ENCODE peak calls at places on chromosomes 7 and 10, in four cellular contexts. F is LNCaP clone FGC; D is activated CD8-positive, alpha-beta T cell treated with anti-CD3 and anti-CD28 coated beads for 36 hours; H is dorsolateral prefrontal cortex. K is an unnamed sample.
A peak's percentile ranks its signal among the peaks of the same experiment; 100 is the strongest.

GRCh38 chr10:49594594-49594993 is 15.5 kb upstream of the SLC18A3 start:
- DNase-seq in F (peak; percentile 28), D (peak; percentile 43), H (peak; percentile 49), K (peak; percentile 41)

GRCh38 chr10:114304017-114304565 is 65.0 kb downstream of the VWA2 start:
- DNase-seq in F (peak; percentile 48), D (peak; percentile 92), H (peak; percentile 82), K (peak; percentile 68)

GRCh38 chr7:102220929-102221850 is 65.5 kb upstream of the SH2B2 start:
- DNase-seq in F (no peak), D (no peak), H (no peak), K (no peak)

GRCh38 chr10:44780461-44780860 is 130.7 kb upstream of the TMEM72 start:
- DNase-seq in F (no peak), D (no peak), H (no peak), K (no peak)

GRCh38 chr7:76383089-76383944 is 24.5 kb upstream of the YWHAG start:
- DNase-seq in F (no peak), D (no peak), H (no peak), K (no peak)

GRCh38 chr7:95611224-95611623 is 14.9 kb upstream of the PDK4 start:
- DNase-seq in F (no peak), D (no peak), H (no peak), K (no peak)

GRCh38 chr7:134891262-134892001 is 94.9 kb upstream of the AGBL3 start:
- DNase-seq in F (peak; percentile 98), D (no peak), H (peak; percentile 78), K (no peak)

GRCh38 chr7:90663176-90663575 is 67.1 kb downstream of the CDK14 start:
- DNase-seq in F (no peak), D (no peak), H (no peak), K (no peak)

GRCh38 chr10:86727459-86727858 is 29.0 kb upstream of the BMPR1A start:
- DNase-seq in F (no peak), D (no peak), H (no peak), K (no peak)

GRCh38 chr7:114354306-114354705 is 60.3 kb upstream of the FOXP2 start:
- DNase-seq in F (no peak), D (no peak), H (no peak), K (no peak)

GRCh38 chr10:123143825-123144168 is 4.1 kb upstream of the HMX2 start:
- DNase-seq in F (no peak), D (no peak), H (no peak), K (no peak)

GRCh38 chr10:123143162-123143824 is 4.6 kb upstream of the HMX2 start:
- DNase-seq in F (no peak), D (no peak), H (no peak), K (no peak)

GRCh38 chr10:123145542-123146012 is 2.4 kb upstream of the HMX2 start:
- DNase-seq in F (no peak), D (peak; percentile 30), H (no peak), K (no peak)

GRCh38 chr10:123146013-123146891 is 1.7 kb upstream of the HMX2 start:
- DNase-seq in F (no peak), D (peak; percentile 26), H (no peak), K (no peak)

GRCh38 chr10:123144697-123145541 is 3.0 kb upstream of the HMX2 start:
- DNase-seq in F (no peak), D (peak; percentile 45), H (no peak), K (no peak)
- TF ChIP-seq CTCF in F (peak; percentile 59), D (no peak), H (no peak), K (no peak)

GRCh38 chr10:103395754-103396066 is 565 bp downstream of the ATP5MK start:
- DNase-seq in F (no peak), D (no peak), H (no peak), K (no peak)
- TF ChIP-seq CTCF in F (no peak), D (no peak), H (no peak), K (no peak)

GRCh38 chr10:11415095-11415494 is 196.4 kb downstream of the USP6NL start:
- DNase-seq in F (no peak), D (no peak), H (no peak), K (no peak)

GRCh38 chr10:11407939-11408338 is 203.5 kb downstream of the USP6NL start:
- DNase-seq in F (no peak), D (no peak), H (no peak), K (no peak)

GRCh38 chr10:11414314-11415038 is 197.0 kb downstream of the USP6NL start:
- DNase-seq in F (no peak), D (no peak), H (no peak), K (no peak)

GRCh38 chr10:11409357-11409756 is 202.1 kb downstream of the USP6NL start:
- DNase-seq in F (no peak), D (no peak), H (no peak), K (no peak)

DNA sequence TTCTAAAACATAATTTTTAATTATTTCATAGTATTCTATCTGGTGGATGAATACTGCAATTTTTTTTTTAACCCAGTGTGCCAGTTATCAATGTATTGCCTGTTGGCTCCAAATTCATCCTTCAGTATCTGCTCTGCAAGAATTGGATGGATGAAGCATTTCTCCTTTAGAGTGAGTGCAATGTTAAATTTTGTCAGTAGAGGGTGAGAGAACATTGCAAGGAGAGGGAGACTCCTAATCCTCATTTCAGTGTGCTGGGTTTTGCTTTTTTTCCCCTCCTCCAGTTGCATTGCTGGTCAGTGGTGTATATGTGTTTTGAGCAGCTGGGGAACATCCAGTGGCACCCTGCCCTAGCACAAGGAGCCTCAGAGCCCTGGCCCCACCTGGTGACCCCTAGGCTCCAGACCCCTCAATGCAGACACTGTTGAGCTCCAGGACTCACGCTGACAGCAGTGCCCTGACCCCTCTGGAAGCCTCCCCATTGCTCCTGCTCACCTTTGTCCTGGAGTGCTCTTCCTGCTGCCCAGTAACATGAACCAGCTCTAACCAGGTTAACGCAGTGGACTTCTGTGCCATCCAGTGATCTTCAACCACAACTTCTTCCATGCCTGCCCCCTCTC is 199.4 kb downstream of the USP6NL start:
- DNase-seq in F (no peak), D (no peak), H (no peak), K (no peak)
- TF ChIP-seq CTCF in F (peak; percentile 17), D (no peak), H (no peak), K (no peak)

GRCh38 chr10:83869898-83870297 is 269.4 kb upstream of the GHITM start:
- DNase-seq in F (no peak), D (no peak), H (no peak), K (no peak)

GRCh38 chr10:83871486-83872081 is 267.7 kb upstream of the GHITM start:
- DNase-seq in F (peak; percentile 41), D (peak; percentile 72), H (peak; percentile 61), K (peak; percentile 36)
- TF ChIP-seq CTCF in F (peak; percentile 96), D (peak; percentile 99), H (peak; percentile 94), K (peak; percentile 57)

GRCh38 chr7:99953649-99954048 is 22.2 kb downstream of the AZGP1 start:
- DNase-seq in F (peak; percentile 32), D (peak; percentile 27), H (no peak), K (no peak)

GRCh38 chr7:99947608-99948007 is 18.2 kb upstream of the GJC3 start:
- DNase-seq in F (no peak), D (no peak), H (no peak), K (no peak)

GRCh38 chr7:99944508-99945070 is 15.2 kb upstream of the GJC3 start:
- DNase-seq in F (no peak), D (no peak), H (no peak), K (no peak)

GRCh38 chr7:99955247-99955646 is 20.6 kb downstream of the AZGP1 start:
- DNase-seq in F (no peak), D (no peak), H (no peak), K (no peak)

GRCh38 chr7:99949645-99950228 is 20.3 kb upstream of the GJC3 start:
- DNase-seq in F (peak; percentile 94), D (no peak), H (no peak), K (no peak)
- TF ChIP-seq CTCF in F (peak; percentile 57), D (no peak), H (peak; percentile 18), K (no peak)

GRCh38 chr10:72030762-72031543 is 57.4 kb downstream of the SPOCK2 start:
- DNase-seq in F (no peak), D (no peak), H (no peak), K (no peak)

GRCh38 chr10:72035488-72035887 is 52.9 kb downstream of the SPOCK2 start:
- DNase-seq in F (no peak), D (no peak), H (no peak), K (no peak)

GRCh38 chr10:72031706-72032105 is 56.6 kb downstream of the SPOCK2 start:
- DNase-seq in F (no peak), D (no peak), H (no peak), K (no peak)

GRCh38 chr10:72034761-72035160 is 53.6 kb downstream of the SPOCK2 start:
- DNase-seq in F (no peak), D (no peak), H (no peak), K (no peak)

DNA sequence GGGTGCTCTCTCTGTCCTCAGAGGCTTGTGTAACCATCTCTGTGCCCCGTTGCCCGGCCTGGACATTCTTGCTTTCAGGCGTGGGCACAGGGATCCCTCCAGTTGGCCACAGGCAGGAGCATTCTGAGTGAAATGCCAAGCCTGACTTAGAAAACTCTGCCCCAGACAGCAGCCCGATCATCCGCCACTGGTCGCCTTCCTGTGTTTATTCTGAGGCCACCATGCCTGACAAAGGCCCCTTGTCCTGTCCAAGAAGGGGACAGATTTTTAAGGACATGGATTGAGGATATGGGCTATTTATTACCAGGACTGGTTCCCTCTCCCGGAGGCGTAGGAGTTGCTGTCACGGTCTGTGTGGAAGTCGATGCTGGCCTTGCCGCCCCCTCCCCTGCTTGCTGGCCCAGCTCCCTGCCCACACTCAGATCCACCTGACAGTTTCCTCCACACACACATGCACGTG is 54.3 kb downstream of the SPOCK2 start:
- DNase-seq in F (no peak), D (no peak), H (no peak), K (no peak)
- TF ChIP-seq CTCF in F (no peak), D (no peak), H (no peak), K (no peak)

DNA sequence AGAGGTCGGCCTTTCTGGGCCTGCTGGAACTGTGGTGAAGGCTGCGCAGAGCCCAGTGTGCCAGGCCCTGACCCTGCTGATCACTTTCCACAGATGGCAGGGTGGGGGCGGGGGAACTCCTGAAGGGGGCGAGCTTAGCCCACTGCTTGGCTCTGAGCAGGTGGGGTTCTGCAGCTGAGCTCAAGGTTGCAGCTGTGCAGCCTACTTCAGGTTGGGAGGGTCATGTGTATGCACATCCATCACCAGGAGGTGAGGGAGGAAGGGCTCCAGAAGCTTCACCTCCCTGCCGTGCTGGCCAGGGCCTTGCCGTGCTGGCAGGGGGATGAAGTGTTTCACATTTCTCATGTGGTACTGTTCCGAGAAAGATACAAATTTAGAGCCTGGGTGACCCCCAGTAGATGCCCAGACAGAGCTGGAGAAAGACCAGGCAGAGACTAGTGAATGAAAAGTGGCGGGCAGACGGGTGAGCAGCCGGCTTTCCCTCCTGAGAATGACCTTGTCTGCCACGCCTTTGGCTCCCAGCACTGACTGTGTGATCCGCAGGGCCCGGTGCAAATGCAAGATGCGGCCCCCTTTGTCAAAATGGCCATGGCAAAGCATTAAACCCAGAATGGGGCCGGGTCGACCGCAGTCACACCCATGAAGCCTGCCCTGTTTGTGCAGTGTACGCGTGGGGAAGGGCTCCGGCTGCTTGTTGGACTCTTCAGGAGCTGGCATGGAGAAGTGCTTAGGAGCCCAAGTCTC is 25.2 kb downstream of the FAM241B start:
- DNase-seq in F (no peak), D (no peak), H (no peak), K (no peak)
- TF ChIP-seq CTCF in F (no peak), D (no peak), H (no peak), K (no peak)

GRCh38 chr7:9600974-9601373 is 1167.6 kb downstream of the NXPH1 start:
- DNase-seq in F (no peak), D (no peak), H (no peak), K (no peak)
- TF ChIP-seq CTCF in F (no peak), D (no peak), H (no peak), K (no peak)

GRCh38 chr10:46992794-46993552 is 81.7 kb downstream of the PTPN20 start:
- DNase-seq in F (peak; percentile 14), D (no peak), H (peak; percentile 21), K (no peak)
- TF ChIP-seq CTCF in F (peak; percentile 41), D (no peak), H (peak; percentile 70), K (no peak)